ENCODE peak calls at places on chromosomes 16 and 17, in nine cellular contexts. K is lower leg skin; O is breast epithelium; H is H7; W is Daoy; R is activated CD4-positive, alpha-beta T cell treated with anti-CD3 and anti-CD28 coated beads, Interleukin-2, amount 10 ng/mL, durations not matched to agents 7 days and 5 days; V is cardiac fibroblast; I is PC-9; C is ACHN. M is an unnamed sample.

GRCh38 chr16:71303938-71304337 is 14.7 kb upstream of the CMTR2 start:
- DNase-seq in H (no peak), R (no peak), I (peak; percentile 60), W (peak; percentile 48), C (no peak), V (no peak), K (no peak), O (no peak), M (peak; percentile 28)

GRCh38 chr17:77304051-77304745 is 163.4 kb downstream of the SEC14L1 start:
- DNase-seq in C (no peak), H (no peak), W (peak; percentile 53), K (no peak), R (no peak), I (no peak), V (no peak), O (no peak), M (peak; percentile 84)

GRCh38 chr17:59783221-59784016 is 76.0 kb downstream of the VMP1 start:
- DNase-seq in H (no peak), R (no peak), K (no peak), W (peak; percentile 76), O (no peak), C (peak; percentile 77), I (peak; percentile 14), V (peak; percentile 67), M (peak; percentile 70)

GRCh38 chr17:54900457-54901229 is at the start of gene TOM1L1:
- DNase-seq in C (peak; percentile 93), I (peak; percentile 86), O (peak; percentile 83), H (peak; percentile 91), R (peak; percentile 12), K (peak; percentile 44), W (peak; percentile 78), V (peak; percentile 63), M (peak; percentile 79)

GRCh38 chr16:47461598-47462266 is 601 bp downstream of the PHKB start:
- DNase-seq in R (peak; percentile 32), V (peak; percentile 66), K (peak; percentile 18), O (no peak), W (peak; percentile 35), I (peak; percentile 37), H (peak; percentile 34), C (peak; percentile 65), M (peak; percentile 72)

GRCh38 chr16:22186517-22186916 is 19.6 kb upstream of the EEF2K start:
- DNase-seq in O (no peak), K (no peak), R (no peak), W (no peak), H (peak; percentile 74), C (no peak), I (no peak), V (no peak), M (no peak)

GRCh38 chr16:27689711-27690110 is 139.8 kb downstream of the KATNIP start:
- DNase-seq in K (no peak), W (no peak), V (no peak), R (no peak), C (no peak), I (no peak), O (no peak), H (no peak), M (no peak)

GRCh38 chr16:67766281-67766680 is 40.1 kb downstream of the RANBP10 start:
- DNase-seq in H (no peak), O (no peak), V (no peak), R (no peak), I (no peak), W (no peak), C (no peak), K (no peak), M (no peak)

GRCh38 chr16:71360378-71360777 is 1.9 kb downstream of the CALB2 start:
- DNase-seq in W (peak; percentile 83), H (no peak), C (peak; percentile 83), V (peak; percentile 88), R (no peak), K (no peak), O (no peak), I (peak; percentile 49), M (peak; percentile 91)

GRCh38 chr16:85270365-85270764 is 158.1 kb upstream of the CIBAR2 start:
- DNase-seq in C (no peak), I (no peak), K (no peak), O (no peak), W (no peak), V (no peak), H (no peak), R (no peak), M (no peak)

GRCh38 chr16:57316390-57317017 is 32.0 kb upstream of the PLLP start:
- DNase-seq in V (peak; percentile 93), K (no peak), R (no peak), I (no peak), O (no peak), H (no peak), W (peak; percentile 72), C (peak; percentile 83), M (peak; percentile 77)

GRCh38 chr17:77948690-77949114 is 9.8 kb upstream of the TNRC6C start:
- DNase-seq in R (no peak), C (peak; percentile 28), W (peak; percentile 69), V (peak; percentile 57), K (no peak), O (no peak), I (no peak), H (peak; percentile 73), M (peak; percentile 63)

GRCh38 chr17:29347831-29348281 is 42.3 kb upstream of the TAOK1 start:
- DNase-seq in I (peak; percentile 51), K (no peak), V (peak; percentile 33), H (no peak), O (no peak), R (no peak), W (no peak), C (peak; percentile 14), M (peak; percentile 44)

GRCh38 chr17:6072157-6072556 is 2.0 kb downstream of the WSCD1 start:
- DNase-seq in I (no peak), K (no peak), H (no peak), C (peak; percentile 49), W (peak; percentile 50), V (no peak), O (no peak), R (no peak), M (no peak)

M was measured in H4.